ENCODE peak calls at places on chromosome 18, in eight cellular contexts. A is stimulated activated CD4-positive, alpha-beta T cell treated with anti-CD3 and anti-CD28 coated beads, Interleukin-15, amount 100 ng/mL, for 24 hours; T is NCI-H2171 treated with DMSO at 0.1 percent for 48 hours; Q is myocyte; N is stimulated activated naive CD8-positive, alpha-beta T cell treated with anti-CD3 and anti-CD28 coated beads, Interleukin-15, Interleukin-2, amounts not matched to agents 100 U/mL and 50 U/mL, for 24 hours; C is substantia nigra; W is M059J; F is breast epithelium. B is an unnamed sample.

GRCh38 chr18:75010725-75011124 is 198.2 kb downstream of the PTGR3 start:
- DNase-seq in A (no peak), T (no peak), Q (no peak), N (no peak), C (no peak), W (no peak), F (no peak), B (no peak)

GRCh38 chr18:79853993-79854364 is 56.2 kb downstream of the KCNG2 start:
- DNase-seq in A (no peak), T (no peak), Q (no peak), N (no peak), C (no peak), W (no peak), F (no peak), B (peak; percentile 7)

GRCh38 chr18:75679347-75679746 is 251.8 kb upstream of the SMIM21 start:
- DNase-seq in A (no peak), T (no peak), Q (no peak), N (no peak), C (no peak), W (no peak), F (no peak), B (no peak)

GRCh38 chr18:44805643-44806042 is 125.0 kb downstream of the SETBP1 start:
- DNase-seq in A (no peak), T (no peak), Q (no peak), N (no peak), C (no peak), W (no peak), F (no peak), B (peak; percentile 25)

GRCh38 chr18:10101293-10101701 is 187.5 kb downstream of the VAPA start:
- DNase-seq in A (no peak), T (no peak), Q (peak; percentile 44), N (no peak), C (no peak), W (peak; percentile 85), F (no peak), B (no peak)

GRCh38 chr18:12990128-12990485 is 1.1 kb upstream of the CEP192 start:
- DNase-seq in A (peak; percentile 60), T (no peak), Q (no peak), N (peak; percentile 63), C (no peak), W (no peak), F (no peak), B (peak; percentile 67)

GRCh38 chr18:11946756-11947155 is 34.6 kb upstream of the IMPA2 start:
- DNase-seq in A (no peak), T (no peak), Q (peak; percentile 65), N (no peak), C (no peak), W (peak; percentile 69), F (no peak), B (no peak)

GRCh38 chr18:500556-501405 is at the start of gene COLEC12:
- DNase-seq in A (peak; percentile 12), T (no peak), Q (peak; percentile 20), N (no peak), C (no peak), W (peak; percentile 33), F (no peak), B (no peak)

GRCh38 chr18:75408554-75409506 is 18.7 kb downstream of the SMIM21 start:
- DNase-seq in A (peak; percentile 60), T (no peak), Q (peak; percentile 97), N (peak; percentile 47), C (no peak), W (peak; percentile 98), F (no peak), B (peak; percentile 24)

GRCh38 chr18:36012891-36013290 is 40.4 kb downstream of the RMP24 start:
- DNase-seq in A (no peak), T (no peak), Q (peak; percentile 45), N (no peak), C (no peak), W (peak; percentile 15), F (no peak), B (no peak)

GRCh38 chr18:59189746-59190145 is 30.2 kb upstream of the GRP start:
- DNase-seq in A (no peak), T (no peak), Q (no peak), N (no peak), C (no peak), W (no peak), F (no peak), B (no peak)

GRCh38 chr18:46152808-46153617 is 48.8 kb downstream of the HAUS1 start:
- DNase-seq in A (no peak), T (peak; percentile 35), Q (peak; percentile 93), N (no peak), C (no peak), W (peak; percentile 87), F (no peak), B (no peak)

GRCh38 chr18:7871560-7872456 is 304.7 kb downstream of the PTPRM start:
- DNase-seq in A (no peak), T (no peak), Q (peak; percentile 6), N (no peak), C (no peak), W (no peak), F (no peak), B (no peak)

B was measured in activated CD8-positive, alpha-beta T cell treated with anti-CD3 and anti-CD28 coated beads, Interleukin-2, amount 10 ng/mL, durations not matched to agents 7 days and 5 days.